ENCODE peak calls at places on chromosomes 12 and 14, in nine cellular contexts. R is psoas muscle, J is RCC 7860, Q is foreskin keratinocyte, V is epithelial cell of prostate, C is fibroblast of lung, I is GM10248, H is mesothelial cell of epicardium, Y is NT2/D1. Z is an unnamed sample.

GRCh38 chr12:13243516-13244070 is 47.1 kb downstream of the EMP1 start:
- DNase-seq in R (no peak), J (no peak), Q (no peak), V (no peak), C (peak; percentile 32), I (no peak), H (no peak), Y (no peak), Z (no peak)

GRCh38 chr12:116962197-116962596 is 51.4 kb downstream of the FBXW8 start:
- DNase-seq in R (no peak), J (no peak), Q (no peak), V (no peak), C (no peak), I (peak; percentile 24), H (no peak), Y (no peak), Z (no peak)

GRCh38 chr12:88921890-88922532 is 341.7 kb upstream of the KITLG start:
- DNase-seq in R (no peak), J (no peak), Q (no peak), V (no peak), C (no peak), I (no peak), H (no peak), Y (no peak), Z (no peak)

GRCh38 chr14:98736701-98737338 is 535.2 kb downstream of the BCL11B start:
- DNase-seq in R (no peak), J (no peak), Q (no peak), V (no peak), C (no peak), I (no peak), H (no peak), Y (no peak), Z (no peak)

GRCh38 chr12:127501916-127502315 is 765.1 kb upstream of the TMEM132C start:
- DNase-seq in R (no peak), J (no peak), Q (no peak), V (no peak), C (no peak), I (no peak), H (no peak), Y (no peak), Z (no peak)

GRCh38 chr12:6049587-6049986 is 74.9 kb downstream of the VWF start:
- DNase-seq in R (no peak), J (no peak), Q (no peak), V (no peak), C (no peak), I (no peak), H (no peak), Y (no peak), Z (no peak)

GRCh38 chr14:94970937-94971730 is 186.2 kb downstream of the DICER1 start:
- DNase-seq in R (no peak), J (no peak), Q (no peak), V (no peak), C (no peak), I (no peak), H (no peak), Y (no peak), Z (no peak)

GRCh38 chr14:44657688-44658388 is 150.8 kb upstream of the FSCB start:
- DNase-seq in R (no peak), J (no peak), Q (no peak), V (no peak), C (peak; percentile 42), I (no peak), H (no peak), Y (peak; percentile 22), Z (no peak)

GRCh38 chr12:130639759-130640158 is 76.3 kb downstream of the RIMBP2 start:
- DNase-seq in R (no peak), J (no peak), Q (no peak), V (no peak), C (no peak), I (no peak), H (no peak), Y (no peak), Z (no peak)

GRCh38 chr12:114895081-114895480 is 211.1 kb upstream of the TBX3 start:
- DNase-seq in R (no peak), J (no peak), Q (no peak), V (no peak), C (no peak), I (no peak), H (no peak), Y (no peak), Z (no peak)

GRCh38 chr12:24815087-24815423 is 133.8 kb downstream of the BCAT1 start:
- DNase-seq in R (no peak), J (no peak), Q (no peak), V (no peak), C (no peak), I (no peak), H (no peak), Y (no peak), Z (no peak)

GRCh38 chr12:52495385-52495784 is 2.3 kb upstream of the KRT6A start:
- DNase-seq in R (no peak), J (peak; percentile 41), Q (no peak), V (no peak), C (no peak), I (no peak), H (peak; percentile 52), Y (peak; percentile 61), Z (no peak)

GRCh38 chr14:78286210-78286609 is 116.0 kb downstream of the NRXN3 start:
- DNase-seq in R (no peak), J (no peak), Q (no peak), V (no peak), C (no peak), I (no peak), H (no peak), Y (no peak), Z (no peak)

GRCh38 chr14:94047581-94047980 is 21.4 kb downstream of the OTUB2 start:
- DNase-seq in R (peak; percentile 3), J (no peak), Q (no peak), V (no peak), C (no peak), I (no peak), H (no peak), Y (no peak), Z (no peak)

GRCh38 chr12:13702401-13702800 is 279.0 kb downstream of the GRIN2B start:
- DNase-seq in R (no peak), J (no peak), Q (no peak), V (no peak), C (no peak), I (no peak), H (no peak), Y (no peak), Z (no peak)

GRCh38 chr12:42707312-42707711 is 117.8 kb upstream of the PRICKLE1 start:
- DNase-seq in R (no peak), J (no peak), Q (no peak), V (no peak), C (no peak), I (no peak), H (no peak), Y (no peak), Z (no peak)

GRCh38 chr14:77041837-77042557 is 13.5 kb upstream of the IRF2BPL start:
- DNase-seq in R (peak; percentile 82), J (no peak), Q (peak; percentile 70), V (no peak), C (peak; percentile 95), I (no peak), H (no peak), Y (no peak), Z (peak; percentile 20)

GRCh38 chr14:96103560-96104460 is 64.6 kb downstream of the C14orf132 start:
- DNase-seq in R (no peak), J (no peak), Q (no peak), V (no peak), C (no peak), I (no peak), H (no peak), Y (no peak), Z (no peak)

GRCh38 chr14:95431199-95432145 is 85.0 kb downstream of the SYNE3 start:
- DNase-seq in R (no peak), J (no peak), Q (no peak), V (no peak), C (peak; percentile 36), I (no peak), H (no peak), Y (peak; percentile 15), Z (no peak)

GRCh38 chr12:13790317-13790716 is 191.1 kb downstream of the GRIN2B start:
- DNase-seq in R (no peak), J (no peak), Q (no peak), V (no peak), C (no peak), I (no peak), H (no peak), Y (no peak), Z (no peak)

GRCh38 chr14:65961004-65961403 is 525.2 kb upstream of the CCDC196 start:
- DNase-seq in R (no peak), J (no peak), Q (no peak), V (no peak), C (peak; percentile 11), I (peak; percentile 55), H (peak; percentile 43), Y (peak; percentile 35), Z (peak; percentile 30)

GRCh38 chr12:49038291-49038955 is 19.8 kb upstream of the PRKAG1 start:
- DNase-seq in R (no peak), J (no peak), Q (no peak), V (no peak), C (no peak), I (no peak), H (no peak), Y (no peak), Z (no peak)

GRCh38 chr12:131415781-131416180 is 295.1 kb upstream of the SFSWAP start:
- DNase-seq in R (no peak), J (no peak), Q (no peak), V (no peak), C (no peak), I (no peak), H (no peak), Y (peak; percentile 27), Z (no peak)

GRCh38 chr12:82687020-82687951 is 580 bp downstream of the TMTC2 start:
- DNase-seq in R (peak; percentile 52), J (no peak), Q (peak; percentile 45), V (no peak), C (peak; percentile 25), I (peak; percentile 51), H (peak; percentile 77), Y (peak; percentile 50), Z (peak; percentile 45)

GRCh38 chr14:39034481-39035296 is 68.3 kb downstream of the SEC23A start:
- DNase-seq in R (no peak), J (no peak), Q (no peak), V (no peak), C (peak; percentile 19), I (no peak), H (no peak), Y (no peak), Z (no peak)

GRCh38 chr14:57712698-57713097 is 153.2 kb downstream of the SLC35F4 start:
- DNase-seq in R (no peak), J (no peak), Q (no peak), V (no peak), C (no peak), I (no peak), H (no peak), Y (no peak), Z (no peak)

GRCh38 chr14:50010752-50011151 is 105.6 kb downstream of the VCPKMT start:
- DNase-seq in R (no peak), J (no peak), Q (no peak), V (no peak), C (no peak), I (no peak), H (no peak), Y (no peak), Z (no peak)

GRCh38 chr12:75505706-75506312 is 5.6 kb downstream of the KRR1 start:
- DNase-seq in R (no peak), J (peak; percentile 13), Q (no peak), V (no peak), C (peak; percentile 79), I (no peak), H (no peak), Y (no peak), Z (no peak)

GRCh38 chr12:53453953-53454640 is 2.2 kb downstream of the PCBP2 start:
- DNase-seq in R (no peak), J (no peak), Q (no peak), V (no peak), C (no peak), I (no peak), H (no peak), Y (no peak), Z (no peak)

GRCh38 chr12:106739815-106740552 is 34.5 kb upstream of the RIC8B start:
- DNase-seq in R (no peak), J (peak; percentile 65), Q (no peak), V (no peak), C (peak; percentile 37), I (no peak), H (no peak), Y (no peak), Z (no peak)

GRCh38 chr12:121843236-121843982 is 15.2 kb downstream of the HPD start:
- DNase-seq in R (no peak), J (no peak), Q (no peak), V (no peak), C (no peak), I (no peak), H (no peak), Y (no peak), Z (no peak)